ENCODE peak calls at places on chromosomes 12 and 14, in six cellular contexts. T is GM03348; E is HTR-8/SVneo; A is pancreas; H is brain microvascular endothelial cell; M is activated CD4-positive, alpha-beta T cell treated with anti-CD3 and anti-CD28 coated beads, Interleukin-2, amount 50 U/mL, for 24 hours. X is an unnamed sample.

GRCh38 chr12:47867496-47867941 is 37.3 kb downstream of the VDR start:
- DNase-seq in E (peak; percentile 38), H (peak; percentile 90), M (no peak), A (no peak), T (peak; percentile 81), X (peak; percentile 58)

GRCh38 chr14:31909977-31910376 is 167.1 kb upstream of the ARHGAP5 start:
- DNase-seq in T (no peak), H (no peak), M (no peak), E (no peak), A (no peak), X (no peak)

GRCh38 chr12:67526129-67526528 is 122.4 kb upstream of the DYRK2 start:
- DNase-seq in E (no peak), A (no peak), T (no peak), H (no peak), M (no peak), X (no peak)

GRCh38 chr14:89004195-89004594 is 179.7 kb downstream of the TTC8 start:
- DNase-seq in H (peak; percentile 25), E (no peak), M (no peak), T (peak; percentile 24), A (no peak), X (no peak)

GRCh38 chr14:101134161-101134631 is 230.7 kb upstream of the RTL1 start:
- DNase-seq in A (no peak), E (no peak), M (no peak), H (no peak), T (no peak), X (no peak)

GRCh38 chr12:107236824-107237467 is 143.6 kb upstream of the CRY1 start:
- DNase-seq in T (no peak), M (no peak), E (peak; percentile 43), A (no peak), H (no peak), X (no peak)

GRCh38 chr12:16504200-16504599 is 101.8 kb downstream of the LMO3 start:
- DNase-seq in T (no peak), H (no peak), E (no peak), A (no peak), M (no peak), X (no peak)

GRCh38 chr14:52061380-52061779 is 7.5 kb downstream of the NID2 start:
- DNase-seq in M (no peak), E (no peak), T (no peak), H (no peak), A (no peak), X (no peak)

GRCh38 chr14:73850940-73851339 is 691 bp upstream of the PTGR2 start:
- DNase-seq in A (no peak), H (no peak), E (no peak), M (no peak), T (peak; percentile 11), X (no peak)

GRCh38 chr12:96811083-96811482 is 96.0 kb upstream of the NEDD1 start:
- DNase-seq in E (peak; percentile 58), T (peak; percentile 31), M (no peak), H (peak; percentile 82), A (no peak), X (peak; percentile 97)

GRCh38 chr14:33945329-33945728 is 5.5 kb downstream of the EGLN3 start:
- DNase-seq in M (no peak), E (no peak), H (no peak), T (no peak), A (no peak), X (no peak)

GRCh38 chr12:125029756-125030358 is 35.4 kb upstream of the AACS start:
- DNase-seq in E (no peak), A (no peak), T (no peak), M (no peak), H (no peak), X (no peak)

GRCh38 chr12:54156578-54156977 is 32.2 kb downstream of the SMUG1 start:
- DNase-seq in H (no peak), E (no peak), M (no peak), A (no peak), T (no peak), X (no peak)

GRCh38 chr12:851343-851742 is 98.2 kb downstream of the RAD52 start:
- DNase-seq in M (no peak), H (no peak), T (peak; percentile 32), E (no peak), A (no peak), X (no peak)

X was measured in glomerular endothelial cell.